ENCODE peak calls at places on chromosome 9, in eight cellular contexts. V, G, F, R, L, O, W and N are unnamed samples.

GRCh38 chr9:95086564-95086955 is 230.9 kb downstream of the FANCC start:
- DNase-seq in V (no peak), G (no peak), F (no peak), R (no peak), L (no peak), O (no peak), W (no peak), N (no peak)

GRCh38 chr9:91150273-91151013 is 211.3 kb downstream of the AUH start:
- DNase-seq in V (no peak), G (no peak), F (peak; percentile 28), R (no peak), L (no peak), O (no peak), W (no peak), N (no peak)

GRCh38 chr9:92725266-92725545 is 39.4 kb downstream of the BICD2 start:
- DNase-seq in V (no peak), G (no peak), F (peak; percentile 63), R (no peak), L (no peak), O (no peak), W (no peak), N (no peak)

GRCh38 chr9:110050925-110051355 is 157.0 kb downstream of the C9orf152 start:
- DNase-seq in V (peak; percentile 96), G (no peak), F (no peak), R (no peak), L (no peak), O (peak; percentile 96), W (peak; percentile 87), N (no peak)

GRCh38 chr9:120609636-120610035 is 29.7 kb upstream of the CDK5RAP2 start:
- DNase-seq in V (no peak), G (no peak), F (no peak), R (no peak), L (no peak), O (peak; percentile 51), W (no peak), N (no peak)

GRCh38 chr9:106693546-106693945 is 169.4 kb upstream of the ZNF462 start:
- DNase-seq in V (no peak), G (no peak), F (no peak), R (no peak), L (no peak), O (no peak), W (no peak), N (no peak)

GRCh38 chr9:36827593-36827992 is 206.5 kb downstream of the PAX5 start:
- DNase-seq in V (no peak), G (no peak), F (peak; percentile 69), R (no peak), L (no peak), O (no peak), W (no peak), N (no peak)

GRCh38 chr9:5425006-5425628 is 12.6 kb downstream of the PLGRKT start:
- DNase-seq in V (peak; percentile 29), G (no peak), F (no peak), R (no peak), L (peak; percentile 50), O (no peak), W (no peak), N (no peak)

GRCh38 chr9:21967707-21968106 is 26.5 kb downstream of the CDKN2A start:
- DNase-seq in V (no peak), G (no peak), F (peak; percentile 60), R (no peak), L (no peak), O (no peak), W (no peak), N (no peak)

GRCh38 chr9:21969011-21969935 is 24.9 kb downstream of the CDKN2A start:
- DNase-seq in V (peak; percentile 2), G (no peak), F (peak; percentile 79), R (no peak), L (no peak), O (no peak), W (no peak), N (no peak)

GRCh38 chr9:21970001-21970799 is 24.0 kb downstream of the CDKN2A start:
- DNase-seq in V (no peak), G (no peak), F (peak; percentile 50), R (peak; percentile 56), L (no peak), O (no peak), W (no peak), N (no peak)

GRCh38 chr9:21967169-21967568 is 27.0 kb downstream of the CDKN2A start:
- DNase-seq in V (no peak), G (no peak), F (no peak), R (no peak), L (no peak), O (no peak), W (no peak), N (no peak)

DNA sequence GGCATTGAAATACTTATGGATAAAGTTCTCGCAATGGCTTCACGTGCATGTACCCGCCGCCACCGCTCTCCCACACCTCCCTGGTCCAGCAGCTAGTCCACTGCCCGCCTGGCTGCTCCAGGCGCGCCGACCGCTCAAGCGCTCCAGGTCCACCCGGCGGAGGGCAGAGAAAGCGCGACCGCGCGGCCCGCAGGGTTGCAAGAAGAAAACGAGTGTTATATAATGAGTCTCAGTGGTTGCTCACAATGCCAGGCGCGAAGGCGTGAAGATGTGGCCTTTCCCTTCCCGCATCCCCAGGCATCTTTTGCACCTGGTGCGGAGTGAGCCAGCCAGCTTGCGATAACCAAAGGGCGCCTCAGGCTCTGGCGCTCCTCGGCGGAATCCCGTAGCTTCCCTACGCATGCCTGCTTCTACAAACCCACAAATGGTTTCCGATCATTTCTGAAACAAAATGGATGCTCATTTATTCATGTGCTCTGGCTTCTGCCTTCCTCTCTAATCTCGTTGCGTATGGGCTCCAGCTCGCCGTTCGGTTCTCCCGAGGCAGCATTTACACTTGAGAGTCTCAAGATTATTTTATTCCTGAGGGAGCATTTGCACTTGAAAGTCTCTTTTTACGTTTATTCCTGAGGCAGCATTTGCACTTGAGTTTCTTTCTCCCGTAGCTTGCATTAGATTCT is 25.7 kb downstream of the CDKN2A start:
- DNase-seq in V (peak; percentile 42), G (no peak), F (peak; percentile 78), R (peak; percentile 59), L (no peak), O (no peak), W (no peak), N (no peak)
- H3K4me3 ChIP-seq in V (peak overlapping the region; percentile 26), G (no peak overlapping the region), F (no peak overlapping the region), R (no peak overlapping the region), L (no peak overlapping the region), O (no peak overlapping the region), W (no peak overlapping the region), N (peak overlapping the region; percentile 11)

DNA sequence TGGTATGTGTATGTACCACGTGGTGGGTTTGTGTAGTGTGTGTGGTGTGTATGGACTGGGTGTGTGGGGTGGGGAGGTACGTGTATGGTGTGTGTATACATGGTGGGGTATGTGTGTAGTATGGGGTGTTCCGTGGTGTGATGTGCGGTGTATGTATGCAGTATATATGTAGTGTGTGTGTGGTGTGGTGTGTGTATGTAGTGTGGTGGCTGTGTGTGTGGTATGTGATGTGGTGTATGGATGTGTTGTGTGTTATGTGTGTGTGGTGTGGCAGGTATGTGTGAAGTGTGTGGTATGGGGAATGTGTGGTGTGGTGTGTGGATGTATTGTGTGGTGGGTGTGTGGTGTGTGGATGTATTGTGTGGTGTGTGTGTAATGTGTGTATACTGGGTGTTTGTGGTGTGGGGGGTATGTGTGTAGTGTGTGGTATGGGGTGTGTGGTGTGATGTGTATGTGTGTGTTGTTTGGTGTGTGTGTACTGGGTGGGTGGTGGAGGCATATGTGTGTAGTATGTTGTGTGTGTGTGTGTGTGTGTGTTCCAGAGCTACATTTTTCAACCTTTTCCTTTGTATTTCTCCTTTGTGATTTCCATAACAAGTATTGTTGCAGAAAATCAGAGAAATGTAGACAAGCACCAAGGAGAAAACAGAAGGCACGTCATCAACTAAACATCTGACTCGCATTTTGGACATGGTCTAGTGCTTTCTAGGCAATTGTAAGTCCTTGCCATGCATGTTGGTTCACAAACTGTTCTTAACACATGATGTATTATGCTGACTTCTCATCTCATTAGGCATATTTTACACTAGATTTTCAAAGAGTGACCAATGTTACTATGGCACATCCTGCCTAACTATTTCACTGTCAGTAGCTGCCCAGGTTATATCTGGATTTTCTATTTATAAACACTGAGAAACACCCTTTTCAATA is 13.2 kb downstream of the SEMA4D start:
- DNase-seq in V (no peak), G (no peak), F (peak; percentile 34), R (no peak), L (no peak), O (no peak), W (no peak), N (peak; percentile 26)
- H3K4me3 ChIP-seq in V (no peak overlapping the region), G (no peak overlapping the region), F (no peak overlapping the region), R (no peak overlapping the region), L (peak overlapping the region; percentile 50), O (no peak overlapping the region), W (no peak overlapping the region), N (peak overlapping the region; percentile 50)

GRCh38 chr9:72362118-72362531 is 2.9 kb downstream of the ZFAND5 start:
- DNase-seq in V (peak; percentile 71), G (no peak), F (no peak), R (no peak), L (no peak), O (peak; percentile 31), W (no peak), N (no peak)

GRCh38 chr9:72363908-72364678 is 915 bp downstream of the ZFAND5 start:
- DNase-seq in V (peak; percentile 82), G (peak; percentile 75), F (peak; percentile 91), R (peak; percentile 46), L (peak; percentile 73), O (peak; percentile 72), W (no peak), N (peak; percentile 88)

GRCh38 chr9:72362680-72363139 is 2.3 kb downstream of the ZFAND5 start:
- DNase-seq in V (peak; percentile 92), G (peak; percentile 37), F (peak; percentile 90), R (no peak), L (peak; percentile 32), O (peak; percentile 76), W (peak; percentile 54), N (peak; percentile 84)

GRCh38 chr9:72364679-72365524 is at the start of gene ZFAND5:
- DNase-seq in V (peak; percentile 100), G (peak; percentile 99), F (peak; percentile 99), R (peak; percentile 94), L (peak; percentile 91), O (peak; percentile 97), W (peak; percentile 53), N (peak; percentile 99)

DNA sequence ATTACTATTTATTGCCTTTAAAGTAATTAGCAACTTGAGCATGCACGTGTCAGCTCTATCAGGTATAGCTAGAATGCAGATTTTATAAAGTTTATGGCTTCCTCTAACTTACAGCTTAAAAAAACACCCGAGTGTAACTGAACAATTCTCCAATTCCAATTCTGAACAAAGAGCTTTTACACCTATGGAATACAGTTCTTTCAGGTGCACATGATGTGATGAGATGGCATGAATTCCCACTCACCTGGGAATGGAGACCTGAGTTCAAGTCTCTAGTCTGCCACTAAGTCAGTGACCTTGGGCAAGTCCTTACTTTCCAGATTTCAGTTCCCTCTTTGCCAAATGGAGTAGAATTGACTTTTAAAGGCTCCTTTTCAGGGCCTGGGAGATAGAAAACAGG is 1.8 kb downstream of the ZFAND5 start:
- DNase-seq in V (peak; percentile 19), G (no peak), F (no peak), R (no peak), L (no peak), O (no peak), W (no peak), N (no peak)
- H3K4me3 ChIP-seq in V (peak overlapping the region; percentile 89), G (peak overlapping the region; percentile 60), F (peak overlapping the region; percentile 100), R (peak overlapping the region; percentile 98), L (peak overlapping the region; percentile 32), O (peak overlapping the region; percentile 59), W (peak overlapping the region; percentile 88), N (peak overlapping the region; percentile 95)

GRCh38 chr9:136326777-136327312 is 494 bp upstream of the GPSM1 start:
- DNase-seq in V (peak; percentile 29), G (no peak), F (no peak), R (no peak), L (no peak), O (no peak), W (no peak), N (no peak)
- H3K4me3 ChIP-seq in V (peak overlapping the region; percentile 39), G (no peak overlapping the region), F (no peak overlapping the region), R (no peak overlapping the region), L (no peak overlapping the region), O (no peak overlapping the region), W (peak overlapping the region; percentile 37), N (peak overlapping the region; percentile 82)